ENCODE peak calls at places on chromosomes 4 and X, in seven cellular contexts. G is NCI-H2171; X is stimulated activated CD4-positive, alpha-beta T cell treated with anti-CD3 and anti-CD28 coated beads, Interleukin-15, amount 100 ng/mL, for 1 hour; Q is EH; D is HS-5; W is CD4-positive, alpha-beta T cell; J is NCI-H187. Y is an unnamed sample.

GRCh38 chrX:6810796-6811195 is 275.9 kb upstream of the VCX3A start:
- DNase-seq in G (no peak), X (no peak), Q (peak), D (no peak), W (no peak), J (no peak), Y (no peak)

GRCh38 chr4:45284400-45285085 is 558.2 kb upstream of the GNPDA2 start:
- DNase-seq in G (no peak), X (no peak), Q (no peak), D (no peak), W (no peak), J (no peak), Y (no peak)

GRCh38 chr4:610411-611261 is 14.7 kb upstream of the PDE6B start:
- DNase-seq in G (peak), X (no peak), Q (peak), D (peak), W (no peak), J (no peak), Y (peak)

GRCh38 chrX:39018526-39018925 is 217.3 kb downstream of the MID1IP1 start:
- DNase-seq in G (no peak), X (no peak), Q (no peak), D (no peak), W (no peak), J (no peak), Y (no peak)

GRCh38 chrX:153925739-153926593 is at the start of gene ARHGAP4:
- DNase-seq in G (no peak), X (no peak), Q (no peak), D (no peak), W (peak), J (no peak), Y (no peak)

GRCh38 chr4:168817418-168817817 is 192.6 kb downstream of the CBR4 start:
- DNase-seq in G (no peak), X (no peak), Q (no peak), D (no peak), W (no peak), J (no peak), Y (no peak)

GRCh38 chr4:182938213-182938645 is 21.0 kb upstream of the DCTD start:
- DNase-seq in G (no peak), X (peak), Q (peak), D (no peak), W (peak), J (no peak), Y (peak)

GRCh38 chrX:54198262-54198661 is 15.2 kb upstream of the FAM120C start:
- DNase-seq in G (no peak), X (no peak), Q (no peak), D (no peak), W (no peak), J (no peak), Y (no peak)

GRCh38 chrX:43693602-43694406 is 37.7 kb downstream of the MAOA start:
- DNase-seq in G (no peak), X (no peak), Q (peak), D (no peak), W (no peak), J (no peak), Y (no peak)

GRCh38 chrX:30530591-30530990 is 47.0 kb downstream of the TASL start:
- DNase-seq in G (no peak), X (no peak), Q (peak), D (no peak), W (no peak), J (no peak), Y (no peak)

GRCh38 chrX:153507484-153508178 is 9.8 kb upstream of the ATP2B3 start:
- DNase-seq in G (peak), X (peak), Q (peak), D (no peak), W (peak), J (peak), Y (peak)

GRCh38 chrX:70219938-70220764 is 14.3 kb upstream of the AWAT1 start:
- DNase-seq in G (peak), X (no peak), Q (no peak), D (no peak), W (no peak), J (no peak), Y (peak)